ENCODE peak calls at places on chromosomes 3 and 15, in seven cellular contexts. I is fibroblast of lung, W is brain microvascular endothelial cell, E is ovary, N is BJ, L is astrocyte of the spinal cord, G is fibroblast of mammary gland. A is an unnamed sample.

GRCh38 chr3:81531256-81531655 is 230.2 kb downstream of the GBE1 start:
- DNase-seq in I (no peak), W (no peak), E (no peak), N (no peak), L (no peak), G (no peak), A (no peak)

GRCh38 chr3:196726788-196727675 is 12.6 kb upstream of the PAK2 start:
- DNase-seq in I (peak; percentile 34), W (peak; percentile 66), E (no peak), N (no peak), L (peak; percentile 43), G (peak; percentile 78), A (peak; percentile 9)

GRCh38 chr3:99483841-99484240 is 154.6 kb upstream of the COL8A1 start:
- DNase-seq in I (no peak), W (no peak), E (no peak), N (no peak), L (no peak), G (no peak), A (no peak)

GRCh38 chr3:37853691-37854413 is 7.8 kb upstream of the CTDSPL start:
- DNase-seq in I (no peak), W (no peak), E (no peak), N (no peak), L (no peak), G (no peak), A (no peak)

GRCh38 chr15:77475898-77476297 is 55.2 kb downstream of the HMG20A start:
- DNase-seq in I (no peak), W (no peak), E (no peak), N (no peak), L (no peak), G (no peak), A (no peak)

GRCh38 chr15:50055333-50056278 is 63.4 kb downstream of the ATP8B4 start:
- DNase-seq in I (peak; percentile 93), W (peak; percentile 81), E (no peak), N (peak; percentile 51), L (peak; percentile 81), G (peak; percentile 99), A (peak; percentile 97)

GRCh38 chr3:4984511-4984864 is 5.3 kb downstream of the BHLHE40 start:
- DNase-seq in I (no peak), W (no peak), E (no peak), N (no peak), L (peak; percentile 53), G (no peak), A (peak; percentile 50)

GRCh38 chr3:126959921-126960603 is 22.9 kb upstream of the PLXNA1 start:
- DNase-seq in I (peak; percentile 31), W (peak; percentile 60), E (no peak), N (no peak), L (peak; percentile 71), G (peak; percentile 80), A (peak; percentile 56)

GRCh38 chr15:50190166-50190570 is 8.2 kb downstream of the SLC27A2 start:
- DNase-seq in I (no peak), W (no peak), E (no peak), N (no peak), L (no peak), G (no peak), A (no peak)

GRCh38 chr3:60142009-60142408 is 1092.2 kb upstream of the CFAP20DC start:
- DNase-seq in I (peak; percentile 39), W (no peak), E (no peak), N (no peak), L (no peak), G (no peak), A (peak; percentile 45)

GRCh38 chr15:67266870-67267269 is 12.3 kb downstream of the IQCH start:
- DNase-seq in I (no peak), W (no peak), E (no peak), N (no peak), L (no peak), G (no peak), A (no peak)

GRCh38 chr3:149152420-149152819 is 23.0 kb downstream of the HPS3 start:
- DNase-seq in I (peak; percentile 19), W (peak; percentile 59), E (no peak), N (no peak), L (peak; percentile 79), G (peak; percentile 62), A (peak; percentile 54)

GRCh38 chr3:178003756-178004155 is 532.5 kb upstream of the KCNMB2 start:
- DNase-seq in I (peak; percentile 51), W (no peak), E (no peak), N (no peak), L (no peak), G (peak; percentile 54), A (peak; percentile 28)

GRCh38 chr15:33089878-33090757 is 104.4 kb downstream of the FMN1 start:
- DNase-seq in I (peak; percentile 97), W (peak; percentile 63), E (no peak), N (no peak), L (peak; percentile 75), G (peak; percentile 76), A (peak; percentile 57)

GRCh38 chr3:48128779-48129178 is 59.4 kb downstream of the CDC25A start:
- DNase-seq in I (no peak), W (no peak), E (no peak), N (no peak), L (no peak), G (no peak), A (no peak)

GRCh38 chr3:67947808-67948508 is 293.5 kb upstream of the SUCLG2 start:
- DNase-seq in I (no peak), W (no peak), E (no peak), N (no peak), L (no peak), G (no peak), A (no peak)

GRCh38 chr3:60743631-60744164 is 507.6 kb downstream of the FHIT start:
- DNase-seq in I (peak; percentile 20), W (no peak), E (no peak), N (no peak), L (peak; percentile 58), G (no peak), A (no peak)

GRCh38 chr15:33963831-33964664 is 4.2 kb upstream of the CHRM5 start:
- DNase-seq in I (peak; percentile 56), W (no peak), E (no peak), N (no peak), L (peak; percentile 26), G (peak; percentile 65), A (peak; percentile 71)

GRCh38 chr3:158233791-158234190 is 123.9 kb downstream of the RSRC1 start:
- DNase-seq in I (no peak), W (no peak), E (no peak), N (no peak), L (no peak), G (no peak), A (no peak)

GRCh38 chr3:9253327-9253726 is 3.9 kb upstream of the SRGAP3 start:
- DNase-seq in I (no peak), W (no peak), E (no peak), N (no peak), L (no peak), G (peak; percentile 15), A (no peak)

GRCh38 chr3:126397610-126398422 is 3.1 kb downstream of the CFAP100 start:
- DNase-seq in I (no peak), W (no peak), E (no peak), N (no peak), L (no peak), G (no peak), A (no peak)

GRCh38 chr3:109224333-109224732 is 87.8 kb downstream of the C3orf85 start:
- DNase-seq in I (no peak), W (no peak), E (no peak), N (no peak), L (no peak), G (no peak), A (no peak)
- H3K4me3 ChIP-seq in I (no peak overlapping the region), W (no peak overlapping the region), E (no peak overlapping the region), N (no peak overlapping the region), L (no peak overlapping the region), G (no peak overlapping the region), A (no peak overlapping the region)

DNA sequence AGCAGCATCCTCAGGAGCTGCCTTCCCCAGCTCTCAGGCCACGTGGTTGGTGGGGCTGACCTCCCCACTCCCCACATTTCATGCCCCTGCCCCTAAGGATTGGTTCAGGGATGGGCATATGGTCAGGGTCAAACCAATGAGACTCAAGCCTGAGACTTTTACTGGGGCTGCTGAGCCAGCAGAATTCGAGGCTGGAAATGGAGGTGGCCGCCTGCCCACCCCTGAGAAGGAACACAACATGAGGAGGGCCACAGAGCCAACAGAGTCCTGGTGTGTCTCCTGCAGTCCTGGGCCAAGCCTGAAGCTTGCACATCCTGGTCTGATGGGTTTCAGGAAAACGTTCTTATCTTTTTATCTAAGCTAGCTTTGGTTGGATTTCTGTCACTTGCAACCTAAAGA is 5.9 kb downstream of the EHD4 start:
- DNase-seq in I (no peak), W (no peak), E (no peak), N (no peak), L (no peak), G (no peak), A (no peak)
- H3K4me3 ChIP-seq in I (no peak overlapping the region), W (no peak overlapping the region), E (no peak overlapping the region), N (no peak overlapping the region), L (no peak overlapping the region), G (no peak overlapping the region), A (no peak overlapping the region)

GRCh38 chr3:71685686-71686085 is 39.5 kb downstream of the EIF4E3 start:
- DNase-seq in I (no peak), W (no peak), E (no peak), N (no peak), L (no peak), G (no peak), A (no peak)

GRCh38 chr3:71680588-71680987 is 44.6 kb downstream of the EIF4E3 start:
- DNase-seq in I (peak; percentile 80), W (peak; percentile 14), E (no peak), N (peak; percentile 37), L (peak; percentile 54), G (peak; percentile 79), A (peak; percentile 63)

GRCh38 chr3:71684046-71684730 is 41.0 kb downstream of the EIF4E3 start:
- DNase-seq in I (no peak), W (no peak), E (no peak), N (no peak), L (no peak), G (no peak), A (no peak)

GRCh38 chr3:71684752-71685151 is 40.5 kb downstream of the EIF4E3 start:
- DNase-seq in I (peak; percentile 88), W (peak; percentile 67), E (peak; percentile 49), N (peak; percentile 63), L (peak; percentile 78), G (peak; percentile 88), A (peak; percentile 61)

GRCh38 chr3:71681224-71681668 is 44.0 kb downstream of the EIF4E3 start:
- DNase-seq in I (peak; percentile 85), W (peak; percentile 75), E (peak; percentile 62), N (peak; percentile 26), L (peak; percentile 74), G (peak; percentile 86), A (peak; percentile 67)
- H3K4me3 ChIP-seq in I (peak overlapping the region; percentile 44), W (no peak overlapping the region), E (no peak overlapping the region), N (no peak overlapping the region), L (no peak overlapping the region), G (no peak overlapping the region), A (no peak overlapping the region)

GRCh38 chr3:128556949-128557348 is 63.9 kb upstream of the GATA2 start:
- DNase-seq in I (no peak), W (no peak), E (no peak), N (no peak), L (no peak), G (no peak), A (no peak)

GRCh38 chr3:128554465-128555097 is 61.6 kb upstream of the GATA2 start:
- DNase-seq in I (no peak), W (no peak), E (no peak), N (no peak), L (no peak), G (no peak), A (no peak)

GRCh38 chr3:128556384-128556783 is 63.4 kb upstream of the GATA2 start:
- DNase-seq in I (no peak), W (no peak), E (no peak), N (no peak), L (no peak), G (no peak), A (no peak)

GRCh38 chr3:128555098-128555825 is 62.3 kb upstream of the GATA2 start:
- DNase-seq in I (no peak), W (no peak), E (no peak), N (no peak), L (no peak), G (no peak), A (no peak)

GRCh38 chr3:128555881-128556280 is 62.9 kb upstream of the GATA2 start:
- DNase-seq in I (no peak), W (no peak), E (no peak), N (no peak), L (no peak), G (no peak), A (no peak)
- H3K4me3 ChIP-seq in I (no peak overlapping the region), W (no peak overlapping the region), E (no peak overlapping the region), N (no peak overlapping the region), L (no peak overlapping the region), G (no peak overlapping the region), A (no peak overlapping the region)